ENCODE peak calls at places on chromosomes 2 and 18, in eight cellular contexts. One of them, this sample, is unnamed.

GRCh38 chr2:190267302-190267701 is 52.3 kb downstream of the HIBCH start:
- DNase-seq in fibroblast of mammary gland: peak; percentile 88
- DNase-seq in fibroblast of lung: peak; percentile 73
- DNase-seq in endothelial cell: no peak
- DNase-seq in tibial artery: no peak
- DNase-seq in PC-9: no peak
- DNase-seq in mesothelial cell of epicardium: no peak
- DNase-seq in progenitor cell of endocrine pancreas: no peak
- DNase-seq in this sample: no peak

GRCh38 chr18:35524236-35524635 is 26.5 kb upstream of the INO80C start:
- DNase-seq in tibial artery: no peak
- DNase-seq in fibroblast of lung: no peak
- DNase-seq in mesothelial cell of epicardium: no peak
- DNase-seq in endothelial cell: no peak
- DNase-seq in PC-9: no peak
- DNase-seq in progenitor cell of endocrine pancreas: no peak
- DNase-seq in fibroblast of mammary gland: no peak
- DNase-seq in this sample: no peak

GRCh38 chr2:74227646-74228045 is 29.2 kb downstream of the MTHFD2 start:
- DNase-seq in mesothelial cell of epicardium: no peak
- DNase-seq in PC-9: no peak
- DNase-seq in fibroblast of mammary gland: no peak
- DNase-seq in fibroblast of lung: no peak
- DNase-seq in progenitor cell of endocrine pancreas: no peak
- DNase-seq in tibial artery: no peak
- DNase-seq in endothelial cell: no peak
- DNase-seq in this sample: no peak

GRCh38 chr2:215874418-215874817 is 138.9 kb downstream of the MREG start:
- DNase-seq in mesothelial cell of epicardium: no peak
- DNase-seq in progenitor cell of endocrine pancreas: no peak
- DNase-seq in fibroblast of mammary gland: peak; percentile 68
- DNase-seq in PC-9: no peak
- DNase-seq in tibial artery: no peak
- DNase-seq in fibroblast of lung: peak; percentile 43
- DNase-seq in endothelial cell: no peak
- DNase-seq in this sample: no peak

GRCh38 chr2:12282780-12283695 is 433.7 kb upstream of the TRIB2 start:
- DNase-seq in endothelial cell: no peak
- DNase-seq in tibial artery: no peak
- DNase-seq in PC-9: no peak
- DNase-seq in fibroblast of mammary gland: no peak
- DNase-seq in mesothelial cell of epicardium: no peak
- DNase-seq in fibroblast of lung: no peak
- DNase-seq in progenitor cell of endocrine pancreas: no peak
- DNase-seq in this sample: no peak

GRCh38 chr2:119290859-119291587 is 67.4 kb downstream of the STEAP3 start:
- DNase-seq in fibroblast of mammary gland: peak; percentile 60
- DNase-seq in mesothelial cell of epicardium: peak; percentile 62
- DNase-seq in PC-9: peak; percentile 85
- DNase-seq in endothelial cell: peak; percentile 91
- DNase-seq in fibroblast of lung: peak; percentile 17
- DNase-seq in progenitor cell of endocrine pancreas: peak; percentile 88
- DNase-seq in tibial artery: no peak
- DNase-seq in this sample: peak; percentile 91

GRCh38 chr2:40403233-40403841 is 48.6 kb downstream of the SLC8A1 start:
- DNase-seq in tibial artery: no peak
- DNase-seq in endothelial cell: no peak
- DNase-seq in fibroblast of lung: peak; percentile 76
- DNase-seq in mesothelial cell of epicardium: no peak
- DNase-seq in progenitor cell of endocrine pancreas: no peak
- DNase-seq in fibroblast of mammary gland: peak; percentile 96
- DNase-seq in PC-9: peak; percentile 34
- DNase-seq in this sample: no peak

GRCh38 chr2:238846503-238847431 is 1.1 kb upstream of the TWIST2 start:
- DNase-seq in endothelial cell: no peak
- DNase-seq in fibroblast of lung: peak; percentile 48
- DNase-seq in tibial artery: no peak
- DNase-seq in PC-9: no peak
- DNase-seq in mesothelial cell of epicardium: no peak
- DNase-seq in progenitor cell of endocrine pancreas: no peak
- DNase-seq in fibroblast of mammary gland: no peak
- DNase-seq in this sample: no peak

GRCh38 chr18:2958819-2959298 is 54.1 kb downstream of the LPIN2 start:
- DNase-seq in progenitor cell of endocrine pancreas: no peak
- DNase-seq in mesothelial cell of epicardium: no peak
- DNase-seq in endothelial cell: no peak
- DNase-seq in fibroblast of lung: peak; percentile 81
- DNase-seq in PC-9: no peak
- DNase-seq in tibial artery: peak; percentile 73
- DNase-seq in fibroblast of mammary gland: peak; percentile 79
- DNase-seq in this sample: no peak

GRCh38 chr2:108960006-108960405 is 29.0 kb downstream of the EDAR start:
- DNase-seq in fibroblast of mammary gland: no peak
- DNase-seq in progenitor cell of endocrine pancreas: no peak
- DNase-seq in tibial artery: peak; percentile 25
- DNase-seq in PC-9: no peak
- DNase-seq in fibroblast of lung: no peak
- DNase-seq in mesothelial cell of epicardium: no peak
- DNase-seq in endothelial cell: no peak
- DNase-seq in this sample: no peak

GRCh38 chr2:220077488-220077887 is 450.1 kb downstream of the SLC4A3 start:
- DNase-seq in fibroblast of mammary gland: peak; percentile 96
- DNase-seq in PC-9: no peak
- DNase-seq in fibroblast of lung: peak; percentile 72
- DNase-seq in mesothelial cell of epicardium: no peak
- DNase-seq in progenitor cell of endocrine pancreas: no peak
- DNase-seq in tibial artery: no peak
- DNase-seq in endothelial cell: no peak
- DNase-seq in this sample: no peak

GRCh38 chr2:32926708-32927084 is 20.1 kb upstream of the LTBP1 start:
- DNase-seq in progenitor cell of endocrine pancreas: no peak
- DNase-seq in tibial artery: no peak
- DNase-seq in endothelial cell: peak; percentile 19
- DNase-seq in mesothelial cell of epicardium: no peak
- DNase-seq in fibroblast of mammary gland: peak; percentile 22
- DNase-seq in PC-9: no peak
- DNase-seq in fibroblast of lung: peak; percentile 82
- DNase-seq in this sample: no peak

GRCh38 chr2:85712849-85713612 is 18.9 kb downstream of the GNLY start:
- DNase-seq in PC-9: no peak
- DNase-seq in endothelial cell: no peak
- DNase-seq in progenitor cell of endocrine pancreas: no peak
- DNase-seq in fibroblast of mammary gland: peak; percentile 86
- DNase-seq in mesothelial cell of epicardium: no peak
- DNase-seq in tibial artery: peak; percentile 88
- DNase-seq in fibroblast of lung: peak; percentile 86
- DNase-seq in this sample: no peak

GRCh38 chr2:9101763-9102425 is 98.4 kb upstream of the MBOAT2 start:
- DNase-seq in mesothelial cell of epicardium: no peak
- DNase-seq in fibroblast of mammary gland: no peak
- DNase-seq in tibial artery: no peak
- DNase-seq in progenitor cell of endocrine pancreas: no peak
- DNase-seq in fibroblast of lung: no peak
- DNase-seq in endothelial cell: no peak
- DNase-seq in PC-9: no peak
- DNase-seq in this sample: no peak

GRCh38 chr2:9100080-9100876 is 96.8 kb upstream of the MBOAT2 start:
- DNase-seq in mesothelial cell of epicardium: no peak
- DNase-seq in endothelial cell: no peak
- DNase-seq in fibroblast of mammary gland: no peak
- DNase-seq in tibial artery: no peak
- DNase-seq in PC-9: no peak
- DNase-seq in fibroblast of lung: no peak
- DNase-seq in progenitor cell of endocrine pancreas: no peak
- DNase-seq in this sample: no peak

GRCh38 chr2:9103663-9104277 is 100.3 kb upstream of the MBOAT2 start:
- DNase-seq in endothelial cell: no peak
- DNase-seq in tibial artery: no peak
- DNase-seq in fibroblast of mammary gland: no peak
- DNase-seq in progenitor cell of endocrine pancreas: no peak
- DNase-seq in mesothelial cell of epicardium: no peak
- DNase-seq in PC-9: peak; percentile 77
- DNase-seq in fibroblast of lung: no peak
- DNase-seq in this sample: no peak

GRCh38 chr2:9105601-9106337 is 100.8 kb upstream of the ASAP2 start:
- DNase-seq in endothelial cell: no peak
- DNase-seq in PC-9: no peak
- DNase-seq in fibroblast of lung: no peak
- DNase-seq in progenitor cell of endocrine pancreas: no peak
- DNase-seq in fibroblast of mammary gland: no peak
- DNase-seq in tibial artery: no peak
- DNase-seq in mesothelial cell of epicardium: no peak
- DNase-seq in this sample: no peak

DNA sequence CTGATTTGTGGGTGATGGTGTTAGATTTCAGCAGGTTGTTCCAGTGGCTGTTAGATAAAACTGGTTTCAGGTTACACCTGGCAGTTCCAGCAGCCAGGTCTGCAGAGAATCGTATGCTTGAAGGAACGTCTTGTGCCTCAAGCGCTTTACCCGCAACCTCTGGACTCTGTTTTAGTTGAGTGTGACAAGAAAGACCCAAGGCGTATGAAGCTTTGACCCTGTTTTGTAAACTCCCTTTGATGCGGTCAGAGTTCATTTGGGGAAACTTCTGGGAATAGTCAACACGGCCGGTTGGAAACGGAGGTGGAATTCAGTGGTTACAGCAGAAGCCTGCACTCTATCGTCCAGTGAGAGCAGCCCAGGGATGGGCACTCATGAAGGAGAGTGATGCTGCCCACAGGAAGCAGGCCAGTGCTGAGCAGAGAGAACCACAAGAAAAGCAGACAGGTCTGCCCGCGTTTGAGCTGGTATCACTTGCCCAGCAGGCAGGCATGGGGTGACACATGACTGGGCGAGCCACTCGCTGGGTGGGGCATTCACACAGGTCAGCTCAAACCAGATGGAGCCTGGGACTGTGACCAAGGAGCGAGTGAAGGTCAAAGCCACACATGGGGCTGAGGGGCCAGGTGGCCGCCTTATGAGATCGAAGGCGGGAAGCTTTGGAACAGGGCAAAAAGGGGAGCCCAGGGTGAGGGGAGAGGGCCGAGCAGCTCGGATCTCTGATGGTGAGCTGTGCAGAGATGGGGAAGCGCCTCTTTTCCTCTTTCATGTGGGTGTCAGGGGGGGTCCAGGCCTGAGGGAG is 99.6 kb upstream of the MBOAT2 start:
- DNase-seq in mesothelial cell of epicardium: no peak
- DNase-seq in tibial artery: no peak
- DNase-seq in progenitor cell of endocrine pancreas: no peak
- DNase-seq in endothelial cell: no peak
- DNase-seq in fibroblast of mammary gland: no peak
- DNase-seq in PC-9: peak; percentile 78
- DNase-seq in fibroblast of lung: peak; percentile 55
- DNase-seq in this sample: no peak
- TF ChIP-seq CTCF in mesothelial cell of epicardium: no peak
- TF ChIP-seq CTCF in tibial artery: no peak
- TF ChIP-seq CTCF in progenitor cell of endocrine pancreas: no peak
- TF ChIP-seq CTCF in endothelial cell: no peak
- TF ChIP-seq CTCF in fibroblast of mammary gland: no peak
- TF ChIP-seq CTCF in PC-9: no peak
- TF ChIP-seq CTCF in fibroblast of lung: no peak
- TF ChIP-seq CTCF in this sample: no peak

DNA sequence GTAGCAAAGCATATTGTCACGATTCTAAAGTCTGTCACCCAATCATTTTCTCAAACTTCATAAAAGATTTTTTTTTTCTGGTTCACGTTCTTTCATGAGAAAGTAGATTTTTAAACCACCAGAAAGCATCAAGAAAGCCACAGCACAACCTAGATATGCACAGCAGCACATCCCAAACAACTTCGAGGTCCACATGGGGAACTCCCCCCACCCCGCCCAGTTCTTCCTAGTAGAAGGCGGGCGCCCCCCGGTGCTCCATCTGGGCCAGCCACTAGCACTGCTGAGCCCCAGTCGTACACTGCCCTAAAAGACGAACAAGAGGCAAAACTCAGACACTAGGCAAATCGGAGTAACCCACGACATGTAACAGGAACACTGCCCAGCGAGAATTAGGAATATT is 15.5 kb downstream of the HDLBP start:
- DNase-seq in fibroblast of lung: no peak
- DNase-seq in fibroblast of mammary gland: no peak
- DNase-seq in mesothelial cell of epicardium: no peak
- DNase-seq in tibial artery: no peak
- DNase-seq in endothelial cell: no peak
- DNase-seq in progenitor cell of endocrine pancreas: no peak
- DNase-seq in PC-9: no peak
- DNase-seq in this sample: no peak
- TF ChIP-seq CTCF in fibroblast of lung: no peak
- TF ChIP-seq CTCF in fibroblast of mammary gland: no peak
- TF ChIP-seq CTCF in mesothelial cell of epicardium: no peak
- TF ChIP-seq CTCF in tibial artery: no peak
- TF ChIP-seq CTCF in endothelial cell: no peak
- TF ChIP-seq CTCF in progenitor cell of endocrine pancreas: no peak
- TF ChIP-seq CTCF in PC-9: no peak
- TF ChIP-seq CTCF in this sample: no peak

GRCh38 chr2:191675807-191676667 is 1.9 kb upstream of the NABP1 start:
- DNase-seq in tibial artery: peak; percentile 69
- DNase-seq in fibroblast of lung: no peak
- DNase-seq in mesothelial cell of epicardium: no peak
- DNase-seq in PC-9: no peak
- DNase-seq in fibroblast of mammary gland: peak; percentile 41
- DNase-seq in progenitor cell of endocrine pancreas: no peak
- DNase-seq in endothelial cell: peak; percentile 15
- DNase-seq in this sample: no peak

GRCh38 chr2:191666241-191666640 is 11.7 kb upstream of the NABP1 start:
- DNase-seq in fibroblast of lung: no peak
- DNase-seq in PC-9: no peak
- DNase-seq in tibial artery: no peak
- DNase-seq in mesothelial cell of epicardium: no peak
- DNase-seq in endothelial cell: no peak
- DNase-seq in progenitor cell of endocrine pancreas: no peak
- DNase-seq in fibroblast of mammary gland: peak; percentile 39
- DNase-seq in this sample: no peak

GRCh38 chr2:191670076-191670475 is 7.9 kb upstream of the NABP1 start:
- DNase-seq in fibroblast of lung: no peak
- DNase-seq in mesothelial cell of epicardium: no peak
- DNase-seq in fibroblast of mammary gland: no peak
- DNase-seq in tibial artery: no peak
- DNase-seq in endothelial cell: no peak
- DNase-seq in progenitor cell of endocrine pancreas: no peak
- DNase-seq in PC-9: no peak
- DNase-seq in this sample: no peak

GRCh38 chr2:191666733-191667132 is 11.2 kb upstream of the NABP1 start:
- DNase-seq in fibroblast of lung: no peak
- DNase-seq in fibroblast of mammary gland: no peak
- DNase-seq in tibial artery: no peak
- DNase-seq in endothelial cell: no peak
- DNase-seq in mesothelial cell of epicardium: no peak
- DNase-seq in progenitor cell of endocrine pancreas: no peak
- DNase-seq in PC-9: no peak
- DNase-seq in this sample: no peak

GRCh38 chr2:191670787-191671186 is 7.1 kb upstream of the NABP1 start:
- DNase-seq in mesothelial cell of epicardium: no peak
- DNase-seq in tibial artery: no peak
- DNase-seq in progenitor cell of endocrine pancreas: no peak
- DNase-seq in fibroblast of lung: no peak
- DNase-seq in PC-9: no peak
- DNase-seq in endothelial cell: no peak
- DNase-seq in fibroblast of mammary gland: no peak
- DNase-seq in this sample: no peak
- TF ChIP-seq CTCF in mesothelial cell of epicardium: no peak
- TF ChIP-seq CTCF in tibial artery: no peak
- TF ChIP-seq CTCF in progenitor cell of endocrine pancreas: no peak
- TF ChIP-seq CTCF in fibroblast of lung: no peak
- TF ChIP-seq CTCF in PC-9: no peak
- TF ChIP-seq CTCF in endothelial cell: no peak
- TF ChIP-seq CTCF in fibroblast of mammary gland: no peak
- TF ChIP-seq CTCF in this sample: no peak

GRCh38 chr2:146214394-146214929 is 1630.4 kb upstream of the ACVR2A start:
- DNase-seq in tibial artery: no peak
- DNase-seq in mesothelial cell of epicardium: no peak
- DNase-seq in fibroblast of mammary gland: peak; percentile 1
- DNase-seq in endothelial cell: no peak
- DNase-seq in PC-9: no peak
- DNase-seq in progenitor cell of endocrine pancreas: no peak
- DNase-seq in fibroblast of lung: peak; percentile 5
- DNase-seq in this sample: no peak
- TF ChIP-seq CTCF in tibial artery: no peak
- TF ChIP-seq CTCF in mesothelial cell of epicardium: no peak
- TF ChIP-seq CTCF in fibroblast of mammary gland: no peak
- TF ChIP-seq CTCF in endothelial cell: no peak
- TF ChIP-seq CTCF in PC-9: no peak
- TF ChIP-seq CTCF in progenitor cell of endocrine pancreas: no peak
- TF ChIP-seq CTCF in fibroblast of lung: no peak
- TF ChIP-seq CTCF in this sample: no peak

This sample was measured in neural crest cell.